ENCODE peak calls at places on chromosomes 7 and 10, in seven cellular contexts. K is HepG2, G is prostate gland, V is stomach, Q is transverse colon, R is uterus, H is right lobe of liver. P is an unnamed sample.

GRCh38 chr7:138021889-138022288 is 20.0 kb upstream of the CREB3L2 start:
- DNase-seq in G (no peak), V (no peak), R (no peak), H (no peak), K (no peak), Q (no peak), P (no peak)

GRCh38 chr7:25263292-25263691 is 35.0 kb upstream of the NPVF start:
- DNase-seq in R (no peak), K (no peak), H (no peak), G (no peak), V (no peak), Q (no peak), P (no peak)

GRCh38 chr7:134755422-134756022 is 23.9 kb upstream of the CALD1 start:
- DNase-seq in G (no peak), R (no peak), K (no peak), V (no peak), H (no peak), Q (no peak), P (no peak)

GRCh38 chr10:132712698-132713232 is 73.2 kb downstream of the NKX6-2 start:
- DNase-seq in K (no peak), G (no peak), R (no peak), V (no peak), H (peak; percentile 37), Q (no peak), P (no peak)

GRCh38 chr7:132519936-132520335 is 56.3 kb downstream of the PLXNA4 start:
- DNase-seq in H (no peak), V (no peak), G (no peak), K (no peak), R (no peak), Q (no peak), P (peak; percentile 29)

GRCh38 chr7:155584763-155585531 is 38.6 kb upstream of the CNPY1 start:
- DNase-seq in G (no peak), V (peak; percentile 53), H (no peak), K (no peak), R (no peak), Q (peak; percentile 37), P (no peak)

GRCh38 chr7:35313575-35313974 is 59.7 kb upstream of the TBX20 start:
- DNase-seq in G (no peak), Q (no peak), R (no peak), K (no peak), V (no peak), H (no peak), P (no peak)

GRCh38 chr10:123573236-123574147 is 92.7 kb upstream of the GPR26 start:
- DNase-seq in V (peak; percentile 68), R (no peak), H (peak; percentile 76), Q (peak; percentile 59), G (peak; percentile 40), K (peak; percentile 36), P (peak; percentile 46)

GRCh38 chr7:75905785-75906604 is 9.0 kb upstream of the POR start:
- DNase-seq in R (peak; percentile 70), V (peak; percentile 58), G (no peak), H (peak; percentile 95), K (peak; percentile 97), Q (peak; percentile 53), P (peak; percentile 67)

GRCh38 chr7:14892961-14893360 is 9.6 kb downstream of the DGKB start:
- DNase-seq in H (no peak), K (no peak), Q (no peak), V (no peak), G (no peak), R (no peak), P (no peak)

GRCh38 chr7:763762-764161 is 36.7 kb upstream of the PRKAR1B start:
- DNase-seq in V (no peak), Q (no peak), R (no peak), K (no peak), H (no peak), G (no peak), P (no peak)

GRCh38 chr7:16668049-16668858 is 22.3 kb downstream of the BZW2 start:
- DNase-seq in Q (peak; percentile 44), V (peak; percentile 71), H (no peak), R (peak; percentile 77), K (peak; percentile 10), G (peak; percentile 89), P (peak; percentile 88)

GRCh38 chr7:91082038-91082437 is 182.2 kb upstream of the FZD1 start:
- DNase-seq in G (no peak), H (no peak), Q (no peak), V (no peak), K (no peak), R (no peak), P (peak; percentile 32)

GRCh38 chr7:124992881-124993562 is 63.4 kb upstream of the POT1 start:
- DNase-seq in H (no peak), V (peak; percentile 33), R (no peak), K (no peak), G (no peak), Q (no peak), P (no peak)

GRCh38 chr10:113139695-113140094 is 189.6 kb downstream of the TCF7L2 start:
- DNase-seq in K (no peak), H (no peak), R (no peak), G (no peak), V (no peak), Q (no peak), P (no peak)

GRCh38 chr10:3777876-3778707 is 6.9 kb downstream of the KLF6 start:
- DNase-seq in G (no peak), R (no peak), Q (no peak), H (no peak), V (no peak), K (no peak), P (no peak)

GRCh38 chr7:118195837-118196474 is 12.0 kb downstream of the LSM8 start:
- DNase-seq in K (peak; percentile 61), H (peak; percentile 65), V (peak; percentile 59), Q (peak; percentile 51), G (peak; percentile 60), R (peak; percentile 18), P (peak; percentile 70)

GRCh38 chr7:55594870-55595269 is 22.6 kb upstream of the VOPP1 start:
- DNase-seq in Q (no peak), V (no peak), R (no peak), K (no peak), H (no peak), G (no peak), P (no peak)

GRCh38 chr7:135757719-135758411 is 9.3 kb upstream of the FAM180A start:
- DNase-seq in H (no peak), R (peak; percentile 49), Q (no peak), K (no peak), V (no peak), G (no peak), P (peak; percentile 52)

GRCh38 chr10:25725917-25726716 is 207.9 kb upstream of the MYO3A start:
- DNase-seq in R (no peak), Q (no peak), G (no peak), H (no peak), K (peak; percentile 47), V (no peak), P (peak; percentile 11)

GRCh38 chr10:119680668-119681070 is 29.5 kb downstream of the BAG3 start:
- DNase-seq in K (no peak), Q (no peak), V (no peak), H (no peak), R (no peak), G (peak; percentile 77), P (no peak)
- H3K4me1 ChIP-seq in K (no peaks in the 10 kb centered on the region), Q (peaks cover 5% of the 10 kb centered on the region), V (peaks cover 4% of the 10 kb centered on the region), H (no peaks in the 10 kb centered on the region), R (no peaks in the 10 kb centered on the region), G (peaks cover 3% of the 10 kb centered on the region), P (no peaks in the 10 kb centered on the region)

DNA sequence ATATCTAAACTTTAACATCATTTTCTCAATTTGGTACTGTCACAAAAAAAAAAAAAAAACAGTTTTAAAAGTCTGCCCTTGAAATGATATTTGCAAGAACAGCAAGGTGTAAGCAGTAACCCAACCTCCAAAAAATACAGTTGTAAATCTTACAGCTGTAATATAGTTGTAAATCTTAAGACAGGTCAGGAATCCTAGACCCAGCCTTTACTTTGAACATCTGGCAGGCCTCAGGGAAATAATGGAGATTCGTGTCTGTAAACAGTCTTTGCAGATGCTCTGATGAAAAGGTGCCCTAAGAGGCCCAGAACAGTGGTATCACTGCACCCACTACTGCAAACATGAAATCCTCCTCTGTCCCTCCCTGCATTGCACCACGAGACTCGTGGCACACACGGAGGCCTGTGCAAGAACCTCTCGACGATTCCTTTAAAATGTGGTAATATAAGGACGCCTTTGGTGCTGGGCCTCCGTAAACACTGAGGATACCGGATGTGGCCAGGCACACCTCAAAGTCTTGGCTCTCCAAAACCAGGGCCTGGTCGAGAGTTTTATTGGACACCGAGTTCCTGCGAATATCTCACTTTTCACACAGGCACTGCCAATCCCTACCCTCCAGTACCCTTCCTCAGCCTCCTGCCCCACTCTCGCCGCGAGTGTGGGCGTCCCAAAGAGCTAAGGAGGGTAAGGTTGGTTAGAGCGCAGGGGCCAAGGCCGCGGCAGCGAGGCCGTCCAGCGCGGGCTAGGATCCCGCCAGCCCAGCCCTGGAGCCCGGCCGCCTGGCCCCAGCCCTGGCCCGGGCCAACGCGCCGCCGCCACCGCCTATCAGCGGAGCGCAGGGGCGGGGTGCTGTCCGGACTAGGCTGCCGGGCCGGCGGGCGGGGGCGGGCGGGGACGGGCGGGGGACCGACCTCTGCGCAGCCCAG is 475 bp upstream of the REEP3 start:
- DNase-seq in H (peak; percentile 80), V (peak; percentile 78), R (peak; percentile 63), K (peak; percentile 51), Q (peak; percentile 74), G (peak; percentile 57), P (no peak)
- TF ChIP-seq POLR2A in H (no peak), V (no peak), R (no peak), K (peak; percentile 82), Q (peak; percentile 40), G (peak; percentile 50), P (no peak)

GRCh38 chr10:50388181-50388580 is 136.9 kb upstream of the ASAH2 start:
- DNase-seq in R (no peak), V (no peak), H (no peak), Q (no peak), G (no peak), K (no peak), P (no peak)

GRCh38 chr10:50392966-50393718 is 141.8 kb upstream of the ASAH2 start:
- DNase-seq in R (no peak), Q (no peak), H (no peak), K (peak; percentile 16), G (no peak), V (no peak), P (no peak)

GRCh38 chr10:50387736-50388081 is 136.4 kb upstream of the ASAH2 start:
- DNase-seq in V (no peak), Q (no peak), K (no peak), R (no peak), H (no peak), G (no peak), P (no peak)

GRCh38 chr10:50392426-50392825 is 141.1 kb upstream of the ASAH2 start:
- DNase-seq in K (peak; percentile 74), H (peak; percentile 51), V (no peak), G (no peak), Q (no peak), R (no peak), P (no peak)

GRCh38 chr10:50390302-50390701 is 139.0 kb upstream of the ASAH2 start:
- DNase-seq in G (no peak), H (no peak), V (no peak), K (no peak), R (no peak), Q (peak; percentile 11), P (no peak)
- H3K4me1 ChIP-seq in G (no peaks in the 10 kb centered on the region), H (peaks cover 50% of the 10 kb centered on the region), V (peaks cover 4% of the 10 kb centered on the region), K (peaks cover 78% of the 10 kb centered on the region), R (no peaks in the 10 kb centered on the region), Q (peaks cover 11% of the 10 kb centered on the region), P (peaks cover 12% of the 10 kb centered on the region)

DNA sequence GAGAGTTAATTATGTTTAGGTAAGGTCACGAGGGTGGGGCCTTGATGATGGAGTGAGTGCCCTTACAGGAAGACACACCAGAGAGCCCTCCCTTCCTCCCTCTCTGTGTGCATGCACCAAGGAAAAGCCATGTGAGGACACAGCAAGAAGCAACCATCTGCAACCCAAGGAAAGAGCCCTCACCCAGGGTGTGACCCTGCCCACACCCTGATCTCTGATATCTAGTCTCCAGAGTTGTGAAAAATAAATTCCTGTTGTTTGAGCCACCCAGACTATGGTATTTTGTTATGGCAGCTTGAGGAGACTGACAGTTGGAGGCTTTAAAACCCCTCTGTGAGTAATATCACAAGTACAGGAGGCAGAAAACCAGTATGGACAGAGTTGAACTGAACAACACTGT is 15.0 kb upstream of the MCM10 start:
- DNase-seq in G (no peak), K (no peak), H (no peak), V (no peak), R (no peak), Q (no peak), P (no peak)
- TF ChIP-seq POLR2A in G (no peak), K (no peak), H (no peak), V (no peak), R (no peak), Q (no peak), P (no peak)